ENCODE peak calls at places on chromosomes 16 and 17, in six cellular contexts. One of them, this sample, is unnamed.

GRCh38 chr17:4573682-4574081 is 10.6 kb upstream of the SMTNL2 start:
- DNase-seq in astrocyte: no peak
- DNase-seq in colonic mucosa: no peak
- DNase-seq in mucosa of descending colon: peak; percentile 27
- DNase-seq in fibroblast of pulmonary artery: no peak
- DNase-seq in tibial nerve: no peak
- DNase-seq in this sample: no peak

GRCh38 chr17:41421617-41422016 is 2.8 kb downstream of the KRT37 start:
- DNase-seq in astrocyte: no peak
- DNase-seq in colonic mucosa: no peak
- DNase-seq in mucosa of descending colon: no peak
- DNase-seq in fibroblast of pulmonary artery: no peak
- DNase-seq in tibial nerve: no peak
- DNase-seq in this sample: no peak

GRCh38 chr16:86884256-86884655 is 305.9 kb downstream of the FOXL1 start:
- DNase-seq in astrocyte: no peak
- DNase-seq in colonic mucosa: no peak
- DNase-seq in mucosa of descending colon: no peak
- DNase-seq in fibroblast of pulmonary artery: no peak
- DNase-seq in tibial nerve: no peak
- DNase-seq in this sample: no peak

GRCh38 chr17:41360291-41360995 is 9.2 kb downstream of the KRT33B start:
- DNase-seq in astrocyte: peak; percentile 95
- DNase-seq in colonic mucosa: no peak
- DNase-seq in mucosa of descending colon: no peak
- DNase-seq in fibroblast of pulmonary artery: peak; percentile 42
- DNase-seq in tibial nerve: no peak
- DNase-seq in this sample: no peak

GRCh38 chr17:72338847-72339790 is 218.3 kb downstream of the SOX9 start:
- DNase-seq in astrocyte: peak; percentile 99
- DNase-seq in colonic mucosa: peak; percentile 24
- DNase-seq in mucosa of descending colon: no peak
- DNase-seq in fibroblast of pulmonary artery: peak; percentile 94
- DNase-seq in tibial nerve: no peak
- DNase-seq in this sample: no peak

GRCh38 chr17:40095944-40096791 is 4.2 kb downstream of the NR1D1 start:
- DNase-seq in astrocyte: no peak
- DNase-seq in colonic mucosa: peak; percentile 71
- DNase-seq in mucosa of descending colon: peak; percentile 85
- DNase-seq in fibroblast of pulmonary artery: no peak
- DNase-seq in tibial nerve: peak; percentile 66
- DNase-seq in this sample: peak; percentile 97

GRCh38 chr17:78357177-78357586 is 2.7 kb downstream of the SOCS3 start:
- DNase-seq in astrocyte: peak; percentile 70
- DNase-seq in colonic mucosa: peak; percentile 36
- DNase-seq in mucosa of descending colon: peak; percentile 75
- DNase-seq in fibroblast of pulmonary artery: peak; percentile 75
- DNase-seq in tibial nerve: no peak
- DNase-seq in this sample: no peak

GRCh38 chr16:87441886-87442580 is 49.9 kb downstream of the MAP1LC3B start:
- DNase-seq in astrocyte: peak; percentile 26
- DNase-seq in colonic mucosa: no peak
- DNase-seq in mucosa of descending colon: no peak
- DNase-seq in fibroblast of pulmonary artery: peak; percentile 17
- DNase-seq in tibial nerve: no peak
- DNase-seq in this sample: no peak

GRCh38 chr16:63385714-63386113 is 1349.5 kb upstream of the CDH8 start:
- DNase-seq in astrocyte: no peak
- DNase-seq in colonic mucosa: no peak
- DNase-seq in mucosa of descending colon: no peak
- DNase-seq in fibroblast of pulmonary artery: no peak
- DNase-seq in tibial nerve: no peak
- DNase-seq in this sample: no peak

GRCh38 chr17:33039874-33040273 is 48.2 kb downstream of the SPACA3 start:
- DNase-seq in astrocyte: peak; percentile 78
- DNase-seq in colonic mucosa: peak; percentile 4
- DNase-seq in mucosa of descending colon: no peak
- DNase-seq in fibroblast of pulmonary artery: peak; percentile 77
- DNase-seq in tibial nerve: no peak
- DNase-seq in this sample: no peak

GRCh38 chr17:44363613-44364159 is at the start of gene FAM171A2:
- DNase-seq in astrocyte: no peak
- DNase-seq in colonic mucosa: no peak
- DNase-seq in mucosa of descending colon: no peak
- DNase-seq in fibroblast of pulmonary artery: peak; percentile 57
- DNase-seq in tibial nerve: no peak
- DNase-seq in this sample: no peak

GRCh38 chr17:2090804-2091534 is 36.1 kb downstream of the HIC1 start:
- DNase-seq in astrocyte: peak; percentile 97
- DNase-seq in colonic mucosa: peak; percentile 49
- DNase-seq in mucosa of descending colon: no peak
- DNase-seq in fibroblast of pulmonary artery: peak; percentile 93
- DNase-seq in tibial nerve: peak; percentile 75
- DNase-seq in this sample: no peak
- TF ChIP-seq CTCF in astrocyte: peak; percentile 42
- TF ChIP-seq CTCF in colonic mucosa: peak; percentile 14
- TF ChIP-seq CTCF in mucosa of descending colon: no peak
- TF ChIP-seq CTCF in fibroblast of pulmonary artery: peak; percentile 61
- TF ChIP-seq CTCF in tibial nerve: peak; percentile 15
- TF ChIP-seq CTCF in this sample: no peak

GRCh38 chr16:2971134-2971984 is 2.2 kb downstream of the PAQR4 start:
- DNase-seq in astrocyte: no peak
- DNase-seq in colonic mucosa: no peak
- DNase-seq in mucosa of descending colon: no peak
- DNase-seq in fibroblast of pulmonary artery: no peak
- DNase-seq in tibial nerve: no peak
- DNase-seq in this sample: no peak
- H3K4me3 ChIP-seq in astrocyte: no peak overlapping the region
- H3K4me3 ChIP-seq in colonic mucosa: no peak overlapping the region
- H3K4me3 ChIP-seq in mucosa of descending colon: no peak overlapping the region
- H3K4me3 ChIP-seq in fibroblast of pulmonary artery: no peak overlapping the region
- H3K4me3 ChIP-seq in tibial nerve: no peak overlapping the region
- H3K4me3 ChIP-seq in this sample: no peak overlapping the region

DNA sequence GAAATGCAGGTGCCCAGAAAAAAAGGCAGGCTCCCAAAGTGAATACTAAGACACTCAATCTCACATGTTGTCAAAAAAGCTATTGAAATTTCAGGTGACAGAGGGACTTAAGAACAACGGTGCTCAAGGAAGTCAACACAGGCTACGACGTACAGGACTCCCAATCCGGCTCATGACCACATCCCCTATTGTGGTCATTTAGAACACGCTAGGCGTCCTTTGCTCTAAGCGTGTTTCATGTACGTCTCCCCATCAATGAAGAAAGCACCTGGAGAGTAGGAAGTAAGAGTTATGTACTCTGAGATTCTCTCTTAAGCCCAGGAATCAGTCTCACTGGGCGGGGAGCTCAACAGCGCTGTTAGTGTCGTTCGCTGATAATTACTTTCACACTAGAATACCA is 94.1 kb downstream of the MRM3 start:
- DNase-seq in astrocyte: no peak
- DNase-seq in colonic mucosa: no peak
- DNase-seq in mucosa of descending colon: no peak
- DNase-seq in fibroblast of pulmonary artery: no peak
- DNase-seq in tibial nerve: no peak
- DNase-seq in this sample: no peak
- TF ChIP-seq CTCF in astrocyte: no peak
- TF ChIP-seq CTCF in colonic mucosa: no peak
- TF ChIP-seq CTCF in mucosa of descending colon: no peak
- TF ChIP-seq CTCF in fibroblast of pulmonary artery: no peak
- TF ChIP-seq CTCF in tibial nerve: no peak
- TF ChIP-seq CTCF in this sample: no peak

GRCh38 chr17:48413613-48414405 is 16.2 kb downstream of the SKAP1 start:
- DNase-seq in astrocyte: no peak
- DNase-seq in colonic mucosa: no peak
- DNase-seq in mucosa of descending colon: no peak
- DNase-seq in fibroblast of pulmonary artery: no peak
- DNase-seq in tibial nerve: no peak
- DNase-seq in this sample: no peak

GRCh38 chr17:48412841-48413240 is 17.2 kb downstream of the SKAP1 start:
- DNase-seq in astrocyte: no peak
- DNase-seq in colonic mucosa: no peak
- DNase-seq in mucosa of descending colon: no peak
- DNase-seq in fibroblast of pulmonary artery: no peak
- DNase-seq in tibial nerve: no peak
- DNase-seq in this sample: no peak

GRCh38 chr17:48420823-48421222 is 9.2 kb downstream of the SKAP1 start:
- DNase-seq in astrocyte: no peak
- DNase-seq in colonic mucosa: no peak
- DNase-seq in mucosa of descending colon: no peak
- DNase-seq in fibroblast of pulmonary artery: no peak
- DNase-seq in tibial nerve: no peak
- DNase-seq in this sample: no peak

DNA sequence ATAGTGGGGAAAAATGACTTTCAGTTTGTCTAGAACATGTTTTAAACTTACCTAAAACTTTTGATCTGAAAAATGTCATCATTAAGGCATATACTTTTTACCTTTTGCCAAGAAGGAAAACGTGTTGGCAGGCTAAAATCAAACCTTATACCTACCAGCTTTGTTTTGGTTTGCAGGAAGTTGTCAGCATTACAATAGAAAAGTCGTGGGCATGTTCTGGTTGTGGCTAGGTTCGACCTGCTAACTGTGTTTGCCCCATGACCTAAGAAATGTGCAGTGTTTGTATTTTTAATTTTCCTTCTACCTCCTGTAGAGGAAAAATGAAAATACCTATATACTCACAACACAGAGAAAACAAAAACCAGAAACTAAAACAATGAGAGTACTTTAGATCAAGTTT is 13.0 kb downstream of the SKAP1 start:
- DNase-seq in astrocyte: no peak
- DNase-seq in colonic mucosa: no peak
- DNase-seq in mucosa of descending colon: no peak
- DNase-seq in fibroblast of pulmonary artery: no peak
- DNase-seq in tibial nerve: no peak
- DNase-seq in this sample: no peak
- H3K4me3 ChIP-seq in astrocyte: no peak overlapping the region
- H3K4me3 ChIP-seq in colonic mucosa: no peak overlapping the region
- H3K4me3 ChIP-seq in mucosa of descending colon: no peak overlapping the region
- H3K4me3 ChIP-seq in fibroblast of pulmonary artery: no peak overlapping the region
- H3K4me3 ChIP-seq in tibial nerve: no peak overlapping the region
- H3K4me3 ChIP-seq in this sample: no peak overlapping the region

DNA sequence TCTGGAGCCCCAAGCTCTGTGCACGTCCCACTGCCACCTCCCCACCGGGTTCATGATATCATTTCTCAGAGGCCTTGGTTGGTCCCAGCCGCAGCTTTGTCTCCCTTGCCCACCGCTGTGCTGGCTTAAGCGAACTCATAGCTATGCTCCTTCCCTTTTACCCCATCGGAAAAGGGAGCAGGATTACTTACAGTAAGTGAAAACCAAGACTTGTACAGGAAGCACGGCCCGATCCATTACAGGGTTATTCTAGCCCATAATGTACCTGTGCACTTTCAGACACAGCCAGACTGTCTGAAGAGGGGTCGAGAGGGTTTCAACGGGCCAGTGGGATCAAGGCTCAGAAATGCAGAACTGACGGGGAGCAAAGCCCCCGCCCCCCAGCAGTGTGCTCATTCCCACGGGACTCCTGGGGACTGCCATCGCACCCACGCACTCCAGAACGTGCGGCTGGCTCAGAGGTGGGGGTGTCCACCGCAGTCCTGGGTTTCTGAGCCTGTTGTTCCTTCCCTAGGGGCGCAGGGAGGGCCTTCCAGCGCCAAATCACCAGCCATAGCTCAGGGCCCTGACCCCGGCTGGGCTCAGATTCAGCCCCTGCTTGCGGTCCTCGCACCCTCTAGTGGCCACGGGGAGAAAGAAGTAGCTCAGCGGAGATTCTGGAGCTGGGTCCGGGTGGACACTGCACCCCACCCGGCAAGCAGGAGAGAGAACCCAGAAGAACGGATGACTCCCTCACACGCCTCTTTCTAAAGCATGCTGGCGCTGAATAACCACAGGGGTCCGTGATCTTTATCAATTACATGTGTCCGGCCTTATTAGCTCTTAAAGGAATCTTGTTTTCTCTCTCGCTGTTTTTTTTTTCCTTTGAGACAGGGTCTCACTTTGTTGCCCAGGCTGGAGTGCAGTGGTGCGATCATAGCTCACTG is 44.9 kb upstream of the USP7 start:
- DNase-seq in astrocyte: peak; percentile 34
- DNase-seq in colonic mucosa: peak; percentile 89
- DNase-seq in mucosa of descending colon: peak; percentile 73
- DNase-seq in fibroblast of pulmonary artery: peak; percentile 70
- DNase-seq in tibial nerve: peak; percentile 69
- DNase-seq in this sample: no peak
- TF ChIP-seq CTCF in astrocyte: peak; percentile 66
- TF ChIP-seq CTCF in colonic mucosa: peak; percentile 86
- TF ChIP-seq CTCF in mucosa of descending colon: peak; percentile 89
- TF ChIP-seq CTCF in fibroblast of pulmonary artery: peak; percentile 96
- TF ChIP-seq CTCF in tibial nerve: peak; percentile 75
- TF ChIP-seq CTCF in this sample: peak; percentile 94

GRCh38 chr17:38730526-38731379 is 612 bp downstream of the CISD3 start:
- DNase-seq in astrocyte: no peak
- DNase-seq in colonic mucosa: peak; percentile 95
- DNase-seq in mucosa of descending colon: peak; percentile 94
- DNase-seq in fibroblast of pulmonary artery: peak; percentile 53
- DNase-seq in tibial nerve: peak; percentile 52
- DNase-seq in this sample: no peak

GRCh38 chr17:38733315-38734234 is 3.4 kb downstream of the CISD3 start:
- DNase-seq in astrocyte: no peak
- DNase-seq in colonic mucosa: no peak
- DNase-seq in mucosa of descending colon: no peak
- DNase-seq in fibroblast of pulmonary artery: no peak
- DNase-seq in tibial nerve: no peak
- DNase-seq in this sample: no peak

GRCh38 chr17:38729886-38730525 is at the start of gene CISD3:
- DNase-seq in astrocyte: peak; percentile 48
- DNase-seq in colonic mucosa: peak; percentile 88
- DNase-seq in mucosa of descending colon: peak; percentile 93
- DNase-seq in fibroblast of pulmonary artery: peak; percentile 80
- DNase-seq in tibial nerve: peak; percentile 64
- DNase-seq in this sample: no peak

GRCh38 chr17:38732376-38733314 is 2.5 kb downstream of the CISD3 start:
- DNase-seq in astrocyte: no peak
- DNase-seq in colonic mucosa: peak; percentile 72
- DNase-seq in mucosa of descending colon: no peak
- DNase-seq in fibroblast of pulmonary artery: no peak
- DNase-seq in tibial nerve: no peak
- DNase-seq in this sample: no peak

DNA sequence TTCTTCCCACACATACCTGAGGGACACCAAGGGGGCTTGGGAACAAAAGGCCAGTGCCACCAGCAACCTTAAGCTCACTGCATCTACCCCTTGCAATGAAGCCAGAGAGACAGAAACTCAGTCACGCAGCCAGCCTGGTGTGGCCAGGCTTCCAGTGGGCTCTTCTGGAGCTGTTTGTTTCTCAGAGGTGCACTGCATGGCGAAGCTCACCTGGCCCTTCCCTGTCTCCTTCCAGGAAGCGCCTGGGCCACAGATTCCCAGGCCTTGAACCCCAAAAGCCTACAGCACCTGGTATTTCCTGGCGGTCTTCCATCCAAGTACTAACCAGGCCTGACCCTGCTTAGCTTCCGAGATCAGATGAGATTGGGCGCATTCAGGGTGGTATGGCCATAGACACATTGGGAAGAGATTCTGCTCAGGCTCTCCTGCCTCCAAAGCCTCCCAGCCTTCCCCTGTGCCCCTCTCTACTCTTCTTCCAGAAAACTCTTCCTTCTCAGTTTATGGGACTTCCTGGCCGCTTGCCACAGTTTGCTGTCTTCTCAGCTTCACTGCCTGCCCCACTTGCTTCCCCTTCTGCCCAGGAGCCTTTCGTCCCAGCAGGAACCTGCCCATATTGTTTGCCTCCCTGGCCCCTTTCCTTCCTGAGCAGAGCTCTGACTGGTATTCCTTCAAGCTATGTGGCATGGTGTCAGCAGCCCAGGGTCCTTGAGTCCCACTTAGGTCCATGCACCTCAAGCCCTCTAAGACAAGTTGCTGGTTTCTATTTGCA is 1.6 kb downstream of the CISD3 start:
- DNase-seq in astrocyte: no peak
- DNase-seq in colonic mucosa: peak; percentile 77
- DNase-seq in mucosa of descending colon: no peak
- DNase-seq in fibroblast of pulmonary artery: no peak
- DNase-seq in tibial nerve: no peak
- DNase-seq in this sample: no peak
- H3K4me3 ChIP-seq in astrocyte: no peak overlapping the region
- H3K4me3 ChIP-seq in colonic mucosa: peak overlapping the region; percentile 71
- H3K4me3 ChIP-seq in mucosa of descending colon: no peak overlapping the region
- H3K4me3 ChIP-seq in fibroblast of pulmonary artery: peak overlapping the region; percentile 63
- H3K4me3 ChIP-seq in tibial nerve: no peak overlapping the region
- H3K4me3 ChIP-seq in this sample: peak overlapping the region; percentile 70

This sample was measured in GM12864.